ENCODE peak calls at places on chromosome 4, in seven cellular contexts. One of them, this sample, is unnamed.

GRCh38 chr4:180101348-180102083 is 2141.7 kb upstream of the TENM3 start:
- DNase-seq in fibroblast of lung: no peak
- DNase-seq in effector memory CD4-positive, alpha-beta T cell: no peak
- DNase-seq in HFF-Myc: no peak
- DNase-seq in H1: no peak
- DNase-seq in K562: no peak
- DNase-seq in SJSA1: no peak
- DNase-seq in this sample: no peak

GRCh38 chr4:161813389-161813788 is 350.4 kb downstream of the FSTL5 start:
- DNase-seq in fibroblast of lung: no peak
- DNase-seq in effector memory CD4-positive, alpha-beta T cell: no peak
- DNase-seq in HFF-Myc: no peak
- DNase-seq in H1: no peak
- DNase-seq in K562: no peak
- DNase-seq in SJSA1: no peak
- DNase-seq in this sample: no peak

GRCh38 chr4:149999485-150000074 is 78.7 kb upstream of the DCLK2 start:
- DNase-seq in fibroblast of lung: peak
- DNase-seq in effector memory CD4-positive, alpha-beta T cell: no peak
- DNase-seq in HFF-Myc: peak
- DNase-seq in H1: no peak
- DNase-seq in K562: no peak
- DNase-seq in SJSA1: peak
- DNase-seq in this sample: peak

GRCh38 chr4:26320159-26320452 is 708 bp upstream of the RBPJ start:
- DNase-seq in fibroblast of lung: no peak
- DNase-seq in effector memory CD4-positive, alpha-beta T cell: no peak
- DNase-seq in HFF-Myc: no peak
- DNase-seq in H1: no peak
- DNase-seq in K562: no peak
- DNase-seq in SJSA1: no peak
- DNase-seq in this sample: no peak

GRCh38 chr4:82223715-82224114 is 150.1 kb downstream of the HNRNPD start:
- DNase-seq in fibroblast of lung: no peak
- DNase-seq in effector memory CD4-positive, alpha-beta T cell: no peak
- DNase-seq in HFF-Myc: no peak
- DNase-seq in H1: no peak
- DNase-seq in K562: no peak
- DNase-seq in SJSA1: no peak
- DNase-seq in this sample: no peak

GRCh38 chr4:116016201-116016600 is 902.8 kb upstream of the NDST4 start:
- DNase-seq in fibroblast of lung: peak
- DNase-seq in effector memory CD4-positive, alpha-beta T cell: no peak
- DNase-seq in HFF-Myc: no peak
- DNase-seq in H1: no peak
- DNase-seq in K562: no peak
- DNase-seq in SJSA1: no peak
- DNase-seq in this sample: peak

GRCh38 chr4:112253382-112254000 is 21.9 kb downstream of the AP1AR start:
- DNase-seq in fibroblast of lung: no peak
- DNase-seq in effector memory CD4-positive, alpha-beta T cell: no peak
- DNase-seq in HFF-Myc: no peak
- DNase-seq in H1: no peak
- DNase-seq in K562: no peak
- DNase-seq in SJSA1: no peak
- DNase-seq in this sample: no peak

GRCh38 chr4:149574973-149575372 is 240.7 kb downstream of the IQCM start:
- DNase-seq in fibroblast of lung: no peak
- DNase-seq in effector memory CD4-positive, alpha-beta T cell: no peak
- DNase-seq in HFF-Myc: no peak
- DNase-seq in H1: no peak
- DNase-seq in K562: no peak
- DNase-seq in SJSA1: no peak
- DNase-seq in this sample: no peak

GRCh38 chr4:48340276-48340904 is 939 bp upstream of the SLAIN2 start:
- DNase-seq in fibroblast of lung: peak
- DNase-seq in effector memory CD4-positive, alpha-beta T cell: no peak
- DNase-seq in HFF-Myc: peak
- DNase-seq in H1: no peak
- DNase-seq in K562: peak
- DNase-seq in SJSA1: no peak
- DNase-seq in this sample: no peak
- H3K4me3 ChIP-seq in fibroblast of lung: peak
- H3K4me3 ChIP-seq in effector memory CD4-positive, alpha-beta T cell: peak
- H3K4me3 ChIP-seq in HFF-Myc: peak
- H3K4me3 ChIP-seq in H1: peak
- H3K4me3 ChIP-seq in K562: peak
- H3K4me3 ChIP-seq in SJSA1: peak
- H3K4me3 ChIP-seq in this sample: peak

GRCh38 chr4:8157944-8158709 is 486 bp downstream of the ABLIM2 start:
- DNase-seq in fibroblast of lung: no peak
- DNase-seq in effector memory CD4-positive, alpha-beta T cell: no peak
- DNase-seq in HFF-Myc: no peak
- DNase-seq in H1: no peak
- DNase-seq in K562: no peak
- DNase-seq in SJSA1: no peak
- DNase-seq in this sample: no peak

GRCh38 chr4:8155660-8156421 is 2.8 kb downstream of the ABLIM2 start:
- DNase-seq in fibroblast of lung: no peak
- DNase-seq in effector memory CD4-positive, alpha-beta T cell: no peak
- DNase-seq in HFF-Myc: no peak
- DNase-seq in H1: no peak
- DNase-seq in K562: no peak
- DNase-seq in SJSA1: no peak
- DNase-seq in this sample: no peak

GRCh38 chr4:8158710-8159521 is at the start of gene ABLIM2:
- DNase-seq in fibroblast of lung: peak
- DNase-seq in effector memory CD4-positive, alpha-beta T cell: peak
- DNase-seq in HFF-Myc: peak
- DNase-seq in H1: peak
- DNase-seq in K562: peak
- DNase-seq in SJSA1: peak
- DNase-seq in this sample: peak

GRCh38 chr4:8156617-8157016 is 2.0 kb downstream of the ABLIM2 start:
- DNase-seq in fibroblast of lung: no peak
- DNase-seq in effector memory CD4-positive, alpha-beta T cell: no peak
- DNase-seq in HFF-Myc: no peak
- DNase-seq in H1: no peak
- DNase-seq in K562: no peak
- DNase-seq in SJSA1: no peak
- DNase-seq in this sample: peak

DNA sequence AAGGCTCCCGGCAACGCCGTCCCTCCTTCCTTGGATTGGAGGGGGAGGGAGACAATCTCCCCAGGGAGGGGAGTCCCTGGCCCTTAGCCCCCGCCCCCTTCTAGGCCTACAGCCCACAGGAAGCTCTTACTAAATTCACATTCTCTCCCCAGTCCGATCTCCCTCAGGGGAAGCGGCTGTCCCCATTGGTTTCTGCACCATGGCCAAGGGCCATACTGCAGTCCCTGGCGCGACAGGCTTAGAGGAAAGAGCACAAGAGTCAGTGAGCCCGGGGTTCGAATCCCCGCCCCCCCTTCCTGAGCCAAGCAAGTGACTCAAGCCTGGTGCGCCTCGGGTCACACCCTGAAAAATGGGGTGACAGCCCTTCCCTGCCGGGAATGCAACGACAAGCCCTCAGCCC is 1.1 kb downstream of the ABLIM2 start:
- DNase-seq in fibroblast of lung: no peak
- DNase-seq in effector memory CD4-positive, alpha-beta T cell: no peak
- DNase-seq in HFF-Myc: no peak
- DNase-seq in H1: no peak
- DNase-seq in K562: no peak
- DNase-seq in SJSA1: no peak
- DNase-seq in this sample: no peak
- H3K4me3 ChIP-seq in fibroblast of lung: no peak
- H3K4me3 ChIP-seq in effector memory CD4-positive, alpha-beta T cell: peak
- H3K4me3 ChIP-seq in HFF-Myc: no peak
- H3K4me3 ChIP-seq in H1: peak
- H3K4me3 ChIP-seq in K562: no peak
- H3K4me3 ChIP-seq in SJSA1: no peak
- H3K4me3 ChIP-seq in this sample: no peak

GRCh38 chr4:52144303-52144849 is 93.3 kb downstream of the SPATA18 start:
- DNase-seq in fibroblast of lung: no peak
- DNase-seq in effector memory CD4-positive, alpha-beta T cell: no peak
- DNase-seq in HFF-Myc: no peak
- DNase-seq in H1: no peak
- DNase-seq in K562: no peak
- DNase-seq in SJSA1: no peak
- DNase-seq in this sample: no peak
- H3K4me3 ChIP-seq in fibroblast of lung: no peak
- H3K4me3 ChIP-seq in effector memory CD4-positive, alpha-beta T cell: no peak
- H3K4me3 ChIP-seq in HFF-Myc: no peak
- H3K4me3 ChIP-seq in H1: no peak
- H3K4me3 ChIP-seq in K562: no peak
- H3K4me3 ChIP-seq in SJSA1: no peak
- H3K4me3 ChIP-seq in this sample: no peak

GRCh38 chr4:102322736-102323135 is 22.5 kb downstream of the SLC39A8 start:
- DNase-seq in fibroblast of lung: no peak
- DNase-seq in effector memory CD4-positive, alpha-beta T cell: no peak
- DNase-seq in HFF-Myc: no peak
- DNase-seq in H1: no peak
- DNase-seq in K562: no peak
- DNase-seq in SJSA1: no peak
- DNase-seq in this sample: no peak

GRCh38 chr4:102319594-102319993 is 25.7 kb downstream of the SLC39A8 start:
- DNase-seq in fibroblast of lung: no peak
- DNase-seq in effector memory CD4-positive, alpha-beta T cell: no peak
- DNase-seq in HFF-Myc: no peak
- DNase-seq in H1: no peak
- DNase-seq in K562: no peak
- DNase-seq in SJSA1: no peak
- DNase-seq in this sample: no peak

GRCh38 chr4:102318526-102318925 is 26.8 kb downstream of the SLC39A8 start:
- DNase-seq in fibroblast of lung: no peak
- DNase-seq in effector memory CD4-positive, alpha-beta T cell: no peak
- DNase-seq in HFF-Myc: no peak
- DNase-seq in H1: no peak
- DNase-seq in K562: no peak
- DNase-seq in SJSA1: no peak
- DNase-seq in this sample: no peak

GRCh38 chr4:102324725-102325124 is 20.6 kb downstream of the SLC39A8 start:
- DNase-seq in fibroblast of lung: no peak
- DNase-seq in effector memory CD4-positive, alpha-beta T cell: no peak
- DNase-seq in HFF-Myc: no peak
- DNase-seq in H1: no peak
- DNase-seq in K562: no peak
- DNase-seq in SJSA1: no peak
- DNase-seq in this sample: no peak

DNA sequence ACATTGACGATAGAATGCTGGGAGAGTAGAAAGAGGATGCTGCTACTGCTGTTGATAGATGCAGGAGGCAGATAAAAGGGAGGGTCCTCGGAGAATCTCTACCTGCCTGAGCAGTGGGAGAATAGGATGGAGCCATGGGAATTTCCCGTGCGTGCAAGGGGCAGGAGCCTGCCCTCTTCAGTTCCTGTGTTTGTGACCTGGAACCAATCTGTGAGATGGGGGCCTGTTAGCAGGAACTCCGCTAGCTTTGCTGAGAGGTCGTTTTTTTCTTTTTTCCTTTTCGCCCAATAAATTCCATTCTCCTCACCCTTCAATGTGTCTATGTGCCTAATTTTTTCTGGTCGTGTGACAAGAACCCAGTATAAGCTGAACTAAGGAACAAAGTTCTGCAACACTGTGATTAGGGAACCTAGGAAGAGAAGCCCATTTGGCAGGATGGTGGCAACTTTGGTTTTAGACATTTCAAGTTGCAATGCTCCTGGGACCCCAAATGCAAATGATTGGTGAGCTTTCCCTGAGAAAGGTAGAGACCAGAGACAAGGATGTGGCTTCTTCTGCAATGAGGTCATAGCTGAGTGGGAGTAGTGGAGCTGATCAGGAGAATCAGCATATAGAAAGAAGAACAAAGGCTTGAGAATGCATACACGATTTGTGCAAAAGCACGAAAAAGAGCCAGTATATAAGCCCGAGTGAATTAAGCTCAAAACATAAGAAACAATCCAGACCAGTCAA is 23.9 kb downstream of the SLC39A8 start:
- DNase-seq in fibroblast of lung: peak
- DNase-seq in effector memory CD4-positive, alpha-beta T cell: no peak
- DNase-seq in HFF-Myc: no peak
- DNase-seq in H1: no peak
- DNase-seq in K562: no peak
- DNase-seq in SJSA1: no peak
- DNase-seq in this sample: no peak
- H3K4me3 ChIP-seq in fibroblast of lung: no peak
- H3K4me3 ChIP-seq in effector memory CD4-positive, alpha-beta T cell: no peak
- H3K4me3 ChIP-seq in HFF-Myc: no peak
- H3K4me3 ChIP-seq in H1: no peak
- H3K4me3 ChIP-seq in K562: no peak
- H3K4me3 ChIP-seq in SJSA1: no peak
- H3K4me3 ChIP-seq in this sample: no peak

DNA sequence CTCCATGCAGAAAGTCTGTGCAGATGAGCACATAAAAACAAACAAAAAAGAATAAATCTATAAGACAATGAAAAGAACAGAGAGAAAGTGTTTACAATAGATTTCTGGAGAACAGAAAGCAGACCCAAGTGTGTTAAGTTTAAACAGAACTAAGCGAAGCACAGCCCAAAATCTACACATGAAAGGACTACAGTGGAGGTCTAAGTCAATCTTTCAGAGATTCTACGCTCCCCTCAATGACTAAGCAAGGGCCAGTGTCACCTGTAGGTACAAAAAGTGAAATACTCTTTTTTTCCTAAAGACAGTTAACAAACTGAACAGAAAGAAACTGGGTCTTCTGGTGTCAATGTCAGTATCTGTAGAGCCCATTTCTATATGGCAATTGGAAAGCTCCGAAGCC is 18.2 kb downstream of the CLOCK start:
- DNase-seq in fibroblast of lung: no peak
- DNase-seq in effector memory CD4-positive, alpha-beta T cell: no peak
- DNase-seq in HFF-Myc: no peak
- DNase-seq in H1: no peak
- DNase-seq in K562: no peak
- DNase-seq in SJSA1: no peak
- DNase-seq in this sample: no peak
- H3K4me3 ChIP-seq in fibroblast of lung: no peak
- H3K4me3 ChIP-seq in effector memory CD4-positive, alpha-beta T cell: no peak
- H3K4me3 ChIP-seq in HFF-Myc: no peak
- H3K4me3 ChIP-seq in H1: no peak
- H3K4me3 ChIP-seq in K562: no peak
- H3K4me3 ChIP-seq in SJSA1: no peak
- H3K4me3 ChIP-seq in this sample: no peak

GRCh38 chr4:169008478-169008877 is 1.6 kb downstream of the CBR4 start:
- DNase-seq in fibroblast of lung: no peak
- DNase-seq in effector memory CD4-positive, alpha-beta T cell: no peak
- DNase-seq in HFF-Myc: no peak
- DNase-seq in H1: no peak
- DNase-seq in K562: no peak
- DNase-seq in SJSA1: no peak
- DNase-seq in this sample: no peak
- H3K4me3 ChIP-seq in fibroblast of lung: no peak
- H3K4me3 ChIP-seq in effector memory CD4-positive, alpha-beta T cell: no peak
- H3K4me3 ChIP-seq in HFF-Myc: peak
- H3K4me3 ChIP-seq in H1: peak
- H3K4me3 ChIP-seq in K562: peak
- H3K4me3 ChIP-seq in SJSA1: no peak
- H3K4me3 ChIP-seq in this sample: peak